ENCODE peak calls at places on chromosomes 2 and 18, in nine cellular contexts. One of them, this sample, is unnamed.

GRCh38 chr2:32012872-32013271 is 2.1 kb upstream of the MEMO1 start:
- DNase-seq in body of pancreas: no peak
- DNase-seq in transverse colon: no peak
- DNase-seq in K562: no peak
- DNase-seq in A549: no peak
- DNase-seq in spleen: no peak
- DNase-seq in HCT116: no peak
- DNase-seq in heart left ventricle: no peak
- DNase-seq in HepG2: no peak
- DNase-seq in this sample: no peak

GRCh38 chr2:30287190-30287589 is 55.9 kb downstream of the LBH start:
- DNase-seq in spleen: no peak
- DNase-seq in body of pancreas: no peak
- DNase-seq in HCT116: no peak
- DNase-seq in A549: no peak
- DNase-seq in K562: no peak
- DNase-seq in HepG2: no peak
- DNase-seq in transverse colon: no peak
- DNase-seq in heart left ventricle: no peak
- DNase-seq in this sample: no peak

GRCh38 chr2:9797681-9798556 is 45.4 kb upstream of the TAF1B start:
- DNase-seq in heart left ventricle: no peak
- DNase-seq in K562: no peak
- DNase-seq in HCT116: no peak
- DNase-seq in A549: no peak
- DNase-seq in spleen: peak; percentile 71
- DNase-seq in HepG2: peak; percentile 57
- DNase-seq in body of pancreas: no peak
- DNase-seq in transverse colon: no peak
- DNase-seq in this sample: no peak

GRCh38 chr2:10863837-10864236 is 47.9 kb upstream of the KCNF1 start:
- DNase-seq in spleen: no peak
- DNase-seq in HCT116: no peak
- DNase-seq in heart left ventricle: no peak
- DNase-seq in transverse colon: peak; percentile 24
- DNase-seq in K562: no peak
- DNase-seq in HepG2: no peak
- DNase-seq in body of pancreas: no peak
- DNase-seq in A549: no peak
- DNase-seq in this sample: no peak

GRCh38 chr2:197304556-197305011 is 6.0 kb downstream of the ANKRD44 start:
- DNase-seq in A549: no peak
- DNase-seq in heart left ventricle: no peak
- DNase-seq in spleen: no peak
- DNase-seq in K562: no peak
- DNase-seq in HCT116: no peak
- DNase-seq in body of pancreas: no peak
- DNase-seq in HepG2: no peak
- DNase-seq in transverse colon: no peak
- DNase-seq in this sample: no peak

GRCh38 chr2:15735738-15736326 is 144.2 kb downstream of the DDX1 start:
- DNase-seq in HCT116: no peak
- DNase-seq in HepG2: no peak
- DNase-seq in heart left ventricle: no peak
- DNase-seq in K562: no peak
- DNase-seq in transverse colon: no peak
- DNase-seq in spleen: no peak
- DNase-seq in A549: no peak
- DNase-seq in body of pancreas: no peak
- DNase-seq in this sample: no peak

GRCh38 chr2:223835701-223836532 is 1.5 kb downstream of the AP1S3 start:
- DNase-seq in spleen: peak; percentile 86
- DNase-seq in transverse colon: peak; percentile 31
- DNase-seq in A549: no peak
- DNase-seq in body of pancreas: no peak
- DNase-seq in heart left ventricle: no peak
- DNase-seq in HCT116: no peak
- DNase-seq in HepG2: no peak
- DNase-seq in K562: no peak
- DNase-seq in this sample: no peak

GRCh38 chr2:170643346-170643745 is 71.8 kb upstream of the SP5 start:
- DNase-seq in K562: no peak
- DNase-seq in A549: no peak
- DNase-seq in heart left ventricle: no peak
- DNase-seq in spleen: no peak
- DNase-seq in transverse colon: no peak
- DNase-seq in body of pancreas: no peak
- DNase-seq in HCT116: no peak
- DNase-seq in HepG2: no peak
- DNase-seq in this sample: no peak

GRCh38 chr2:54575379-54575888 is 119.3 kb downstream of the SPTBN1 start:
- DNase-seq in K562: no peak
- DNase-seq in HCT116: no peak
- DNase-seq in heart left ventricle: no peak
- DNase-seq in transverse colon: no peak
- DNase-seq in body of pancreas: no peak
- DNase-seq in spleen: no peak
- DNase-seq in HepG2: no peak
- DNase-seq in A549: peak; percentile 47
- DNase-seq in this sample: no peak

GRCh38 chr2:100818606-100819364 is 1.2 kb upstream of the NPAS2 start:
- DNase-seq in HCT116: peak; percentile 10
- DNase-seq in spleen: no peak
- DNase-seq in heart left ventricle: peak; percentile 49
- DNase-seq in transverse colon: peak; percentile 71
- DNase-seq in A549: peak; percentile 72
- DNase-seq in K562: no peak
- DNase-seq in HepG2: peak; percentile 78
- DNase-seq in body of pancreas: peak; percentile 86
- DNase-seq in this sample: peak; percentile 59

GRCh38 chr18:35511428-35511827 is 13.7 kb upstream of the INO80C start:
- DNase-seq in HCT116: no peak
- DNase-seq in spleen: no peak
- DNase-seq in transverse colon: no peak
- DNase-seq in K562: no peak
- DNase-seq in HepG2: no peak
- DNase-seq in A549: no peak
- DNase-seq in heart left ventricle: no peak
- DNase-seq in body of pancreas: no peak
- DNase-seq in this sample: no peak

GRCh38 chr18:22223263-22223960 is 54.0 kb downstream of the GATA6 start:
- DNase-seq in K562: peak; percentile 64
- DNase-seq in heart left ventricle: peak; percentile 56
- DNase-seq in A549: peak; percentile 84
- DNase-seq in transverse colon: peak; percentile 87
- DNase-seq in spleen: no peak
- DNase-seq in HCT116: peak; percentile 69
- DNase-seq in body of pancreas: peak; percentile 52
- DNase-seq in HepG2: peak; percentile 36
- DNase-seq in this sample: peak; percentile 42

GRCh38 chr2:219713110-219713509 is 85.7 kb downstream of the SLC4A3 start:
- DNase-seq in body of pancreas: no peak
- DNase-seq in HepG2: peak; percentile 36
- DNase-seq in HCT116: no peak
- DNase-seq in K562: peak; percentile 65
- DNase-seq in A549: peak; percentile 64
- DNase-seq in heart left ventricle: no peak
- DNase-seq in spleen: no peak
- DNase-seq in transverse colon: no peak
- DNase-seq in this sample: no peak

GRCh38 chr2:147368306-147368705 is 476.5 kb upstream of the ACVR2A start:
- DNase-seq in HepG2: no peak
- DNase-seq in transverse colon: no peak
- DNase-seq in heart left ventricle: no peak
- DNase-seq in spleen: no peak
- DNase-seq in K562: no peak
- DNase-seq in A549: no peak
- DNase-seq in HCT116: no peak
- DNase-seq in body of pancreas: no peak
- DNase-seq in this sample: no peak

DNA sequence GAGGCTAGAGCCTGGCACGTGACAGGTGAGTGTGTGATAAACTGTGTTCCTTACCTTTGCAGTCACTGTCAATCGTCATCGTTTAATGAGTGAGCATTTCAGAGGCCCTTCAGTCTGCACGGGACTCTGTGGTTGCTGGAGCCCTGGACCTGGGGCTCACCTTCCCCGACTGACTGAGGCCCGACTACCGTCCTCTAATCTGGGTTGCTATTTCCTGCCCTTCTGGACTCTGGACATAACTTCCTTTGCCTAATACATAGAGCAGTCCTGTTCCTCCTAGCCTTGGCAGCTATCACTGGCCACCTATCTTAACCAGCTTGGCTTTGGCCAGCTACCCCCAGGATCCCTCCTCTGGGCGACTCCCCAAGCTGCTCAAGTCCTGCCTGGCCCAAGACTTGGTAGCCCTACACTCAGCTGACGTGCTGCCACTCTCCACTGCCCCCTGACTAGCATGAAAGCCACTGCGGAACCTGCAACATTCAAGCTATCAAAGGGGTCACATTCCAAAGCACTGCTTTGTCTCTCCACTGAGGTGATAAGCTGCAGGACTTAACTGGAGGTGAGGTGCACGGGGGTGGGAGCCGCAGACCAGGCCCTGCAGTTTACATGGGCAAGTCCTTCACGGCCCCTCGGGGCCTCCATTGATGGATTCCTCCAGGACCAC is 11.1 kb upstream of the RAB17 start:
- DNase-seq in K562: no peak
- DNase-seq in HCT116: no peak
- DNase-seq in A549: no peak
- DNase-seq in transverse colon: no peak
- DNase-seq in heart left ventricle: no peak
- DNase-seq in body of pancreas: no peak
- DNase-seq in spleen: no peak
- DNase-seq in HepG2: peak; percentile 85
- DNase-seq in this sample: peak; percentile 20
- TF ChIP-seq POLR2A in K562: no peak
- TF ChIP-seq POLR2A in HCT116: no peak
- TF ChIP-seq POLR2A in A549: no peak
- TF ChIP-seq POLR2A in transverse colon: no peak
- TF ChIP-seq POLR2A in heart left ventricle: no peak
- TF ChIP-seq POLR2A in body of pancreas: no peak
- TF ChIP-seq POLR2A in spleen: no peak
- TF ChIP-seq POLR2A in HepG2: peak; percentile 65
- TF ChIP-seq POLR2A in this sample: no peak

GRCh38 chr2:43482974-43483373 is 112.9 kb downstream of the THADA start:
- DNase-seq in transverse colon: peak; percentile 29
- DNase-seq in heart left ventricle: no peak
- DNase-seq in HCT116: no peak
- DNase-seq in HepG2: no peak
- DNase-seq in K562: no peak
- DNase-seq in A549: peak; percentile 20
- DNase-seq in body of pancreas: no peak
- DNase-seq in spleen: no peak
- DNase-seq in this sample: no peak
- H3K4me1 ChIP-seq in transverse colon: peaks cover 8% of the 10 kb centered on the region
- H3K4me1 ChIP-seq in heart left ventricle: peaks cover 56% of the 10 kb centered on the region
- H3K4me1 ChIP-seq in HCT116: peaks cover 5% of the 10 kb centered on the region
- H3K4me1 ChIP-seq in HepG2: peaks cover 24% of the 10 kb centered on the region
- H3K4me1 ChIP-seq in K562: no peaks in the 10 kb centered on the region
- H3K4me1 ChIP-seq in A549: peaks cover 37% of the 10 kb centered on the region
- H3K4me1 ChIP-seq in body of pancreas: peaks cover 10% of the 10 kb centered on the region
- H3K4me1 ChIP-seq in spleen: peaks cover 57% of the 10 kb centered on the region
- H3K4me1 ChIP-seq in this sample: peaks cover 4% of the 10 kb centered on the region

GRCh38 chr2:177518754-177519153 is 126.2 kb downstream of the AGPS start:
- DNase-seq in K562: no peak
- DNase-seq in transverse colon: no peak
- DNase-seq in HepG2: no peak
- DNase-seq in A549: no peak
- DNase-seq in body of pancreas: no peak
- DNase-seq in spleen: no peak
- DNase-seq in HCT116: no peak
- DNase-seq in heart left ventricle: no peak
- DNase-seq in this sample: no peak

DNA sequence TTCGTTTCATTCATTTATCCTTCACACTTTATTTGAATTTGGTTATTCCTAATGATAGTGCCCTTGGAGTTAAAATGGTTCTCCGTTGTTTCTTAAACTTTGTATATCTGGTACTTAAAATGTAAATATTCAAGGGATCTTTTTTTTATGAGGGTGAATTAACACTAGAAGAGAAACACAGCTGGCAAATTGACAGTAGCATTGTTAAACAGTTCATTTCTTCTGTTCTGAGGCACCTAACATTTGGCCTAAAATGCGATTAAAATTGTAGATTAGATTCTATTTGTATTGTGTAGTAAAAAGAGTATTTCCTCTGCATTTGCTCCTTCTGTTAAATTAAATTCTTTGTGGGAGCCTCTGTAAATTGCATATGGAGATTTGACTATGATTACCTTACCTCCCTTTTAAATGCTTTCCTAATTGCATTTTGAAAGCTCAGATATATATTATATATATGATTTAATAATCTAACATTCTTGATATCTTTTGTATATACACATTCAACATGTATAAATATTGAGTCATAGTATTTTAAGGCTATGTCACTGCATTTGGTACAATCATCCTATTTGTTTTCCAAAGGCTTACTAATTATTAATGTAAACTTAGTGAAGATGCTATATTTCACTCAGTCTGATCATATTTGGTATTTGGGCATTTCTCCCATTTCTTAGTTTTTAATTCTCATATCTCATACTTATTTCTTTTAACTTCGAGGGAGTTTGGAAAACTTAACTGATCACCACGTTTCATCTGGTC is 124.4 kb downstream of the AGPS start:
- DNase-seq in K562: no peak
- DNase-seq in transverse colon: no peak
- DNase-seq in heart left ventricle: no peak
- DNase-seq in HCT116: no peak
- DNase-seq in HepG2: no peak
- DNase-seq in spleen: no peak
- DNase-seq in body of pancreas: no peak
- DNase-seq in A549: no peak
- DNase-seq in this sample: no peak
- H3K27ac ChIP-seq in K562: no peak overlapping the region
- H3K27ac ChIP-seq in transverse colon: no peak overlapping the region
- H3K27ac ChIP-seq in heart left ventricle: no peak overlapping the region
- H3K27ac ChIP-seq in HCT116: no peak overlapping the region
- H3K27ac ChIP-seq in HepG2: no peak overlapping the region
- H3K27ac ChIP-seq in spleen: no peak overlapping the region
- H3K27ac ChIP-seq in body of pancreas: no peak overlapping the region
- H3K27ac ChIP-seq in A549: no peak overlapping the region
- H3K27ac ChIP-seq in this sample: no peak overlapping the region

DNA sequence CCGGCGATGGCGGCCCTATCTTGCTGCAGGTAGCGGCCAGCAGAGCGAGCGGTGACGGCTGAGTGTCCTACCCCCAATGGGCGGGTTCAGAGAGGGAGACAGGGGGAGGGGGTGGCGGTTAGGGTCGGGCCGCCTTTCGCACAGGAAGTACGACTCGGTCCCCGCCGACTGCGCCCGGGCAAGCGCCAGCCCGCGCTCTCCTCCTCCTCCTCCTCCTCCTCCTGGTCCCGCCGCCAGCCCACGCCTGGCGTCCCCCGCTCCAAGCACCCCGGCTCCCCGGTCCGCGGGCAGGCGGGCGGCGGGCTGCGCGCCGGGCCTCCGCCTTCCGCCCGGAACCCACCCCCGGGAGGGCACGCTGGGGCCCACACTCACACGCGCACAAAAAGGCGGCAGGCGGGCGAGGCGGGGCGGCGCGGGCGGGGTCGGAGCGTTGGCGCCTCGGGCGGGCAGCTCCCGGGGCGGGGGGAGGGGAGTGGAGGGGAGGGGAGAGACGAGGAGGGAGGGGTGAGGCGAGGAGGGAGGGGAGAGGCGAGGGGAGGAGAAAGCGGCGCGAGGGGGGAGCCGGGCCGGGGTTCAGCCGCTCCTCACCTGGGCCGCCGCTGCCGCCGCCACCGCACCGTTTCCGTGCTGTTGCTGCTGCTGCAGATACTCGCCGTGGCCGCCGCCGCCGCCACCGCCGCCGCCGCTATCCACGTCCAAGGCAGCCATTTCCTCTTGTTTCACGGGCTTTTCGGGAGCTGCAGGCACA is 1.2 kb downstream of the SP3 start:
- DNase-seq in HepG2: peak; percentile 88
- DNase-seq in transverse colon: peak; percentile 96
- DNase-seq in spleen: peak; percentile 99
- DNase-seq in heart left ventricle: peak; percentile 94
- DNase-seq in HCT116: peak; percentile 75
- DNase-seq in A549: peak; percentile 95
- DNase-seq in K562: peak; percentile 87
- DNase-seq in body of pancreas: peak; percentile 92
- DNase-seq in this sample: peak; percentile 90
- TF ChIP-seq POLR2A in HepG2: peak; percentile 59
- TF ChIP-seq POLR2A in transverse colon: peak; percentile 73
- TF ChIP-seq POLR2A in spleen: peak; percentile 72
- TF ChIP-seq POLR2A in heart left ventricle: no peak
- TF ChIP-seq POLR2A in HCT116: peak; percentile 25
- TF ChIP-seq POLR2A in A549: peak; percentile 59
- TF ChIP-seq POLR2A in K562: peak; percentile 81
- TF ChIP-seq POLR2A in body of pancreas: peak; percentile 82
- TF ChIP-seq POLR2A in this sample: peak; percentile 28

This sample was measured in ovary.